ENCODE peak calls at places on chromosomes 2 and 18, in four cellular contexts. One of them, this sample, is unnamed. For H3K9me3 and H3K4me1, the result is how much of the 10 kb centered on the place peaks cover.

GRCh38 chr2:109335586-109336266 is 206.7 kb downstream of the SH3RF3 start:
- DNase-seq in suprapubic skin: no peak
- DNase-seq in OCI-LY7: no peak
- DNase-seq in keratinocyte: no peak
- DNase-seq in this sample: no peak

GRCh38 chr2:234768608-234769196 is 183.1 kb upstream of the SH3BP4 start:
- DNase-seq in suprapubic skin: no peak
- DNase-seq in OCI-LY7: no peak
- DNase-seq in keratinocyte: no peak
- DNase-seq in this sample: no peak

GRCh38 chr2:229350117-229350805 is 79.2 kb upstream of the PID1 start:
- DNase-seq in suprapubic skin: no peak
- DNase-seq in OCI-LY7: no peak
- DNase-seq in keratinocyte: no peak
- DNase-seq in this sample: no peak

GRCh38 chr2:17822452-17823117 is 6.3 kb downstream of the MSGN1 start:
- DNase-seq in suprapubic skin: no peak
- DNase-seq in OCI-LY7: peak
- DNase-seq in keratinocyte: no peak
- DNase-seq in this sample: no peak

GRCh38 chr2:155815851-155816250 is 516.7 kb downstream of the NR4A2 start:
- DNase-seq in suprapubic skin: no peak
- DNase-seq in OCI-LY7: peak
- DNase-seq in keratinocyte: no peak
- DNase-seq in this sample: no peak

GRCh38 chr2:20985061-20985460 is 58.8 kb downstream of the APOB start:
- DNase-seq in suprapubic skin: no peak
- DNase-seq in OCI-LY7: no peak
- DNase-seq in keratinocyte: no peak
- DNase-seq in this sample: no peak

GRCh38 chr18:70397259-70397925 is 108.5 kb downstream of the SOCS6 start:
- DNase-seq in suprapubic skin: no peak
- DNase-seq in OCI-LY7: no peak
- DNase-seq in keratinocyte: no peak
- DNase-seq in this sample: no peak

GRCh38 chr18:79378416-79379250 is 17.1 kb upstream of the NFATC1 start:
- DNase-seq in suprapubic skin: peak
- DNase-seq in OCI-LY7: peak
- DNase-seq in keratinocyte: no peak
- DNase-seq in this sample: no peak

GRCh38 chr18:27143580-27144287 is 41.4 kb downstream of the CHST9 start:
- DNase-seq in suprapubic skin: no peak
- DNase-seq in OCI-LY7: no peak
- DNase-seq in keratinocyte: no peak
- DNase-seq in this sample: no peak

GRCh38 chr2:46979611-46980010 is 64.0 kb upstream of the MCFD2 start:
- DNase-seq in suprapubic skin: no peak
- DNase-seq in OCI-LY7: no peak
- DNase-seq in keratinocyte: no peak
- DNase-seq in this sample: no peak

GRCh38 chr2:96769816-96770215 is 9.1 kb downstream of the CNNM4 start:
- DNase-seq in suprapubic skin: no peak
- DNase-seq in OCI-LY7: no peak
- DNase-seq in keratinocyte: no peak
- DNase-seq in this sample: no peak

GRCh38 chr2:36835125-36835524 is 131.2 kb downstream of the STRN start:
- DNase-seq in suprapubic skin: no peak
- DNase-seq in OCI-LY7: no peak
- DNase-seq in keratinocyte: no peak
- DNase-seq in this sample: no peak

GRCh38 chr2:60551241-60552095 is 2.0 kb downstream of the BCL11A start:
- DNase-seq in suprapubic skin: no peak
- DNase-seq in OCI-LY7: peak
- DNase-seq in keratinocyte: no peak
- DNase-seq in this sample: no peak

GRCh38 chr2:181658444-181658843 is 1.5 kb upstream of the CERKL start:
- DNase-seq in suprapubic skin: no peak
- DNase-seq in OCI-LY7: no peak
- DNase-seq in keratinocyte: no peak
- DNase-seq in this sample: no peak

GRCh38 chr2:133812826-133813617 is 244.8 kb upstream of the NCKAP5 start:
- DNase-seq in suprapubic skin: no peak
- DNase-seq in OCI-LY7: no peak
- DNase-seq in keratinocyte: no peak
- DNase-seq in this sample: no peak

GRCh38 chr18:61448316-61448715 is 115.1 kb downstream of the CDH20 start:
- DNase-seq in suprapubic skin: no peak
- DNase-seq in OCI-LY7: peak
- DNase-seq in keratinocyte: no peak
- DNase-seq in this sample: no peak

GRCh38 chr2:1856922-1857321 is 112.6 kb upstream of the PXDN start:
- DNase-seq in suprapubic skin: no peak
- DNase-seq in OCI-LY7: no peak
- DNase-seq in keratinocyte: no peak
- DNase-seq in this sample: no peak

GRCh38 chr2:119496682-119497081 is 27.6 kb downstream of the SCTR start:
- DNase-seq in suprapubic skin: no peak
- DNase-seq in OCI-LY7: no peak
- DNase-seq in keratinocyte: no peak
- DNase-seq in this sample: no peak

GRCh38 chr18:31301201-31301655 is 16.7 kb upstream of the DSG1 start:
- DNase-seq in suprapubic skin: no peak
- DNase-seq in OCI-LY7: no peak
- DNase-seq in keratinocyte: peak
- DNase-seq in this sample: no peak

GRCh38 chr2:234048049-234048448 is 2.5 kb upstream of the SPP2 start:
- DNase-seq in suprapubic skin: no peak
- DNase-seq in OCI-LY7: no peak
- DNase-seq in keratinocyte: no peak
- DNase-seq in this sample: no peak

GRCh38 chr2:88810017-88810416 is 118.5 kb downstream of the RPIA start:
- DNase-seq in suprapubic skin: no peak
- DNase-seq in OCI-LY7: no peak
- DNase-seq in keratinocyte: no peak
- DNase-seq in this sample: no peak

GRCh38 chr2:134946073-134946472 is 27.5 kb downstream of the CCNT2 start:
- DNase-seq in suprapubic skin: no peak
- DNase-seq in OCI-LY7: no peak
- DNase-seq in keratinocyte: no peak
- DNase-seq in this sample: no peak

DNA sequence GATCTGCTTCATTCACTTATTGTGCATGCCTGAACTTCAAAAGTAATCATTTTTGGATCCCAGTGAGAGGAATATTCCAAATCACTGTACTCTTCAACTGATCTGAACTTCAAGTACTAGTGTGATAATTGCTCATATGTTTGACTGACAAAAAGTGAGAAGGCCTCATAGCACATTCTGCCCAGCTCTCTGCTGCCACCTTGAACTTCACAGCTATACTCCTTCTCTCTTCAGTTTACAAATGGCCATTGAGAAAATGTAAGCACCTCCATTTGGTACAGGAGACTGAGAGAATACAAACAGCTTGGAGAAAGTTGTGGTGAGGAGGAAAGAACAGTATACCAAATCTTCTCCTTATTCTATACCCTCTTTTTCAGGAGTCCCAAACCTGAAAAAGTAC is 946.0 kb upstream of the CHAC2 start:
- DNase-seq in suprapubic skin: no peak
- DNase-seq in OCI-LY7: no peak
- DNase-seq in keratinocyte: no peak
- DNase-seq in this sample: no peak
- TF ChIP-seq CTCF in suprapubic skin: no peak
- TF ChIP-seq CTCF in OCI-LY7: peak
- TF ChIP-seq CTCF in keratinocyte: peak
- TF ChIP-seq CTCF in this sample: no peak

DNA sequence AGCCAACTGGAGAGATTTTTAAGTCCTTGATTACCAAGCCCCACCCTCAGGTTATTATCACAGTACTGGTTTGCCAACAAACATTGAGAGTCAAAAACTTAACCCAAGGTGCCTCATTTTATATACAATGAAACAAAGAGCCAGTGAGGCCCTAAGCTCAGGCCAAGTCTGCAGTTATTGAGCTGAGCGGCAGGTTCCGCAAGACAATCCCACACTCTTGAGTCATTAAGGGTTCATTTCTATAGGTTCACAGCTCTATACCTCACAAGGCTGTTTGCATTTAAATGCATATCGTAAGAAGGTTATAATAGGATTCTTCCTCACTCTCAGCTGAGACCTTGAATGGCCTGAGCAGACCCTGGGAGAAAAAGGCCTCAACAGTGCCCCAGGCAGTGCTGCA is 268.4 kb upstream of the RGPD4 start:
- DNase-seq in suprapubic skin: no peak
- DNase-seq in OCI-LY7: no peak
- DNase-seq in keratinocyte: no peak
- DNase-seq in this sample: no peak
- H3K9me3 ChIP-seq in suprapubic skin: under half
- H3K9me3 ChIP-seq in OCI-LY7: under half
- H3K9me3 ChIP-seq in keratinocyte: under half
- H3K9me3 ChIP-seq in this sample: under half

GRCh38 chr18:9531791-9532410 is 56.6 kb downstream of the RALBP1 start:
- DNase-seq in suprapubic skin: no peak
- DNase-seq in OCI-LY7: no peak
- DNase-seq in keratinocyte: no peak
- DNase-seq in this sample: no peak

GRCh38 chr18:9536354-9537152 is 61.2 kb downstream of the RALBP1 start:
- DNase-seq in suprapubic skin: no peak
- DNase-seq in OCI-LY7: no peak
- DNase-seq in keratinocyte: no peak
- DNase-seq in this sample: no peak

GRCh38 chr18:9537638-9538037 is 62.3 kb downstream of the RALBP1 start:
- DNase-seq in suprapubic skin: no peak
- DNase-seq in OCI-LY7: no peak
- DNase-seq in keratinocyte: no peak
- DNase-seq in this sample: no peak

GRCh38 chr18:9535430-9535972 is 60.2 kb downstream of the RALBP1 start:
- DNase-seq in suprapubic skin: no peak
- DNase-seq in OCI-LY7: no peak
- DNase-seq in keratinocyte: no peak
- DNase-seq in this sample: no peak

GRCh38 chr18:9534844-9535243 is 59.5 kb downstream of the RALBP1 start:
- DNase-seq in suprapubic skin: no peak
- DNase-seq in OCI-LY7: no peak
- DNase-seq in keratinocyte: no peak
- DNase-seq in this sample: no peak
- H3K4me1 ChIP-seq in suprapubic skin: under half
- H3K4me1 ChIP-seq in OCI-LY7: under half
- H3K4me1 ChIP-seq in keratinocyte: under half
- H3K4me1 ChIP-seq in this sample: under half

GRCh38 chr2:70645733-70646420 is 92.3 kb upstream of the TGFA start:
- DNase-seq in suprapubic skin: no peak
- DNase-seq in OCI-LY7: peak
- DNase-seq in keratinocyte: no peak
- DNase-seq in this sample: no peak
- TF ChIP-seq CTCF in suprapubic skin: no peak
- TF ChIP-seq CTCF in OCI-LY7: peak
- TF ChIP-seq CTCF in keratinocyte: peak
- TF ChIP-seq CTCF in this sample: no peak

DNA sequence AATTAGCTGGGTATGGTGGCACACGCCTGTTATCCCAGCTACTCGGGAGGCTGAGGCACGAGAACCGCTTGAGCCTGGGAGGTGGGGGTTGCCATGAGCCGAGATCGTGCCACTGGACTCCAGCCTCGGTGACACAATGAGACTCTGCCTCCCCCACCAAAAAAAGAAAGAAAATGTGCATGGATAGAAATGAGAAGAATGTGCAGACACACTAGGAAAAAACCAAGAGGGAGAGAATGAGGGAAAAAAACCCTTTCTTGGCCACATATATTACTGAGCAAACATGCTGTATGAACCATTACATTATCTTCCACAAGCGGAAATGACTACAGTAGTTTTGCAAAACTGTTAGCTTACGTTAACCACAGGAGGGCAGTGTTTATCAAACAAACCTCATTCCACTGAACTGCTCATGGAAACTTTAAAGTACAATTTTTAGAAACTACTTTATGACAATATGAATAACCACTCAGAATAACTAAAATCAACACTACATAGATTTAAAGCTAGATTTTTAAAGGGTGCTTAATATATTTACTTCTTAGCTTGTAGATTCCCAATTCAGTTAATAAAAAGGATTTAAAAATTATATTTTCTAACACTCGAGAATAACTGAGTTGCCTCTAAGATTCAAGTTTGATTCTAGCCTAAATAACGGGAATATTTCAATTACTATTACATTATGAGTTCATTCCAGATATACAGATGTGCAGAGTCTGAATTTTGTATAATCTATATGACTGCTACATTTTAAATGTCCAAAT is 26.4 kb downstream of the ASXL2 start:
- DNase-seq in suprapubic skin: no peak
- DNase-seq in OCI-LY7: peak
- DNase-seq in keratinocyte: no peak
- DNase-seq in this sample: no peak
- H3K9me3 ChIP-seq in suprapubic skin: under half
- H3K9me3 ChIP-seq in OCI-LY7: under half
- H3K9me3 ChIP-seq in keratinocyte: under half
- H3K9me3 ChIP-seq in this sample: under half

DNA sequence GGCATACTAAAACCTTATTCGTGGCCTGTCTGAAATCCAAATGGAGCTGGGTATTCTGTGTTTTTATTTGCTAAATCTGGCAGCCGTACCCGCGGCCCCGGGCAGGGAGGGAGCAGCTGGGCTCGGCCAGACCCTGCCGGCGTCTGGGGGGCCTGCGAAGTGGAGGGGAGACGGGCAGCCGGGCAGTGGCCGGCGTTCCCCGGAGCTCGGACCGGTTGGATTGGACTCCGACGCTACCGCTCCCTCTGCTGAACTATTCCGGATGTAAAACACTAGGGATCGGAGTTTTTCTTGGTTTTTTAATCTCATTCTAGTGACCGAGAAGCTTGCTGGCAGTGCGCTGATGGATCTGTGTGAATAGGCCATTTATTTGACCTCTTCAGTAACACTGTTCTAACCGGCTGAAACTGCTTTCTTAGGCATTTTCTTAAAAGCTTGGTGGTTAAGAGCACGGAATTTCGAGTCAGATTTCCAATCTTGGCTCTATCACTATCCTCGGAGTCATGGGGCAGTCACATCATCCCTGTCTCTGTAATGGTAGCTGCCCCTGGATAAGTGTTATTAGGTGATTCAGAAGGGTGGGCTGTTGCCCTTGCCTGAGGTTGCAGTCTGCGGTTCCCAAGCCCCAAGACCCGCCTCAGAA is 694 bp downstream of the UNC50 start:
- DNase-seq in suprapubic skin: no peak
- DNase-seq in OCI-LY7: peak
- DNase-seq in keratinocyte: no peak
- DNase-seq in this sample: no peak
- H3K4me1 ChIP-seq in suprapubic skin: half or more
- H3K4me1 ChIP-seq in OCI-LY7: under half
- H3K4me1 ChIP-seq in keratinocyte: under half
- H3K4me1 ChIP-seq in this sample: under half

This sample was measured in thoracic aorta.